ENCODE peak calls at places on chromosomes 7 and 10, in seven cellular contexts. P is HuH-7.5, E is NCI-H1417, I is Calu3, Q is neuronal stem cell, W is astrocyte of the hippocampus, J is LoVo. G is an unnamed sample.

GRCh38 chr10:115657161-115657850 is 564.1 kb downstream of the ATRNL1 start:
- DNase-seq in P (no peak), E (no peak), I (no peak), Q (no peak), W (peak), J (no peak), G (no peak)

GRCh38 chr7:147803625-147804024 is 786.9 kb upstream of the C7orf33 start:
- DNase-seq in P (no peak), E (peak), I (no peak), Q (peak), W (peak), J (no peak), G (no peak)

GRCh38 chr7:43851796-43852195 is 17.5 kb downstream of the MRPS24 start:
- DNase-seq in P (no peak), E (no peak), I (no peak), Q (no peak), W (no peak), J (no peak), G (no peak)

GRCh38 chr7:6655636-6656385 is 18.7 kb downstream of the ZNF316 start:
- DNase-seq in P (no peak), E (no peak), I (no peak), Q (no peak), W (no peak), J (no peak), G (no peak)

GRCh38 chr10:89475567-89475966 is 59.8 kb downstream of the SLC16A12 start:
- DNase-seq in P (no peak), E (no peak), I (no peak), Q (no peak), W (peak), J (no peak), G (no peak)

GRCh38 chr7:159015894-159016410 is 128.7 kb downstream of the VIPR2 start:
- DNase-seq in P (no peak), E (no peak), I (no peak), Q (no peak), W (no peak), J (no peak), G (no peak)

GRCh38 chr10:30434273-30435067 is 486 bp downstream of the MAP3K8 start:
- DNase-seq in P (peak), E (peak), I (peak), Q (peak), W (peak), J (peak), G (peak)

GRCh38 chr10:58856508-58857240 is 319.8 kb upstream of the PHYHIPL start:
- DNase-seq in P (no peak), E (no peak), I (peak), Q (no peak), W (peak), J (peak), G (peak)

GRCh38 chr10:77320852-77321496 is 316.6 kb downstream of the KCNMA1 start:
- DNase-seq in P (no peak), E (no peak), I (no peak), Q (no peak), W (peak), J (no peak), G (peak)

GRCh38 chr7:41501466-41501865 is 201.4 kb downstream of the INHBA start:
- DNase-seq in P (no peak), E (no peak), I (no peak), Q (no peak), W (no peak), J (no peak), G (no peak)

GRCh38 chr7:8938036-8938435 is 504.6 kb downstream of the NXPH1 start:
- DNase-seq in P (no peak), E (peak), I (no peak), Q (no peak), W (peak), J (no peak), G (no peak)

GRCh38 chr10:112913661-112914287 is 36.3 kb upstream of the TCF7L2 start:
- DNase-seq in P (no peak), E (no peak), I (no peak), Q (no peak), W (no peak), J (peak), G (no peak)

GRCh38 chr10:57664815-57665214 is 602.9 kb downstream of the IPMK start:
- DNase-seq in P (no peak), E (no peak), I (no peak), Q (no peak), W (peak), J (no peak), G (no peak)

GRCh38 chr10:124282326-124282725 is 136.4 kb downstream of the OAT start:
- DNase-seq in P (no peak), E (no peak), I (no peak), Q (no peak), W (no peak), J (no peak), G (no peak)